ENCODE peak calls at places on chromosomes 2 and 18, in ten cellular contexts. Y is tibial artery, F is cardiac muscle cell, O is heart left ventricle, N is GM23248, S is caudate nucleus, V is stomach, D is pancreas, U is psoas muscle, J is fibroblast of lung. P is an unnamed sample.

GRCh38 chr2:174395284-174395968 is at the start of gene SCRN3:
- DNase-seq in O (peak; percentile 81), F (peak; percentile 80), N (peak; percentile 84), J (peak; percentile 83), S (peak; percentile 78), U (peak; percentile 63), D (peak; percentile 93), V (peak; percentile 80), Y (peak; percentile 68), P (peak; percentile 83)

GRCh38 chr2:31129835-31130561 is 8.2 kb downstream of the GALNT14 start:
- DNase-seq in O (no peak), N (no peak), U (no peak), D (no peak), S (no peak), J (no peak), V (no peak), F (no peak), Y (no peak), P (no peak)

GRCh38 chr2:14626873-14627272 is 5.6 kb upstream of the LRATD1 start:
- DNase-seq in U (no peak), F (no peak), S (no peak), Y (no peak), N (no peak), J (no peak), D (no peak), V (peak; percentile 50), O (no peak), P (no peak)

GRCh38 chr18:62713651-62714247 is 1.6 kb upstream of the PHLPP1 start:
- DNase-seq in U (no peak), V (no peak), D (no peak), S (no peak), O (no peak), Y (no peak), F (no peak), J (no peak), N (no peak), P (no peak)

GRCh38 chr2:145356046-145356445 is 836.1 kb upstream of the ZEB2 start:
- DNase-seq in J (no peak), N (peak; percentile 41), D (no peak), F (peak; percentile 4), S (no peak), V (no peak), Y (no peak), O (no peak), U (no peak), P (no peak)

GRCh38 chr18:50287028-50287440 is 458 bp downstream of the CXXC1 start:
- DNase-seq in U (peak; percentile 40), S (no peak), D (no peak), O (no peak), J (no peak), V (no peak), N (no peak), Y (no peak), F (no peak), P (no peak)

GRCh38 chr2:174086708-174087107 is 121.5 kb upstream of the SP3 start:
- DNase-seq in U (no peak), N (no peak), F (no peak), S (no peak), Y (no peak), O (no peak), J (no peak), D (no peak), V (no peak), P (no peak)

GRCh38 chr2:238921259-238921658 is 73.4 kb downstream of the TWIST2 start:
- DNase-seq in O (no peak), N (no peak), J (no peak), U (no peak), Y (no peak), D (no peak), F (no peak), V (no peak), S (no peak), P (no peak)

GRCh38 chr2:8456149-8457091 is 225.4 kb upstream of the ID2 start:
- DNase-seq in V (peak; percentile 31), S (no peak), Y (no peak), J (no peak), D (no peak), N (no peak), F (no peak), O (no peak), U (no peak), P (peak; percentile 50)

GRCh38 chr2:240686460-240686859 is 3.8 kb upstream of the AQP12B start:
- DNase-seq in F (no peak), Y (no peak), D (no peak), N (no peak), J (no peak), U (no peak), S (no peak), V (no peak), O (no peak), P (no peak)

GRCh38 chr2:62383843-62384242 is 122.2 kb downstream of the TMEM17 start:
- DNase-seq in S (no peak), D (no peak), N (peak; percentile 9), V (no peak), Y (no peak), F (no peak), U (no peak), J (no peak), O (no peak), P (no peak)

GRCh38 chr2:37232131-37232933 is 874 bp downstream of the NDUFAF7 start:
- DNase-seq in J (peak; percentile 8), S (no peak), U (peak; percentile 20), D (peak; percentile 20), O (no peak), Y (no peak), V (no peak), F (peak; percentile 15), N (peak; percentile 62), P (peak; percentile 47)

GRCh38 chr2:88493481-88493880 is 41.0 kb upstream of the FOXI3 start:
- DNase-seq in Y (no peak), U (no peak), N (no peak), S (no peak), F (no peak), D (no peak), O (no peak), V (no peak), J (no peak), P (no peak)

GRCh38 chr2:162462911-162463310 is 119.0 kb downstream of the GCA start:
- DNase-seq in Y (no peak), V (no peak), F (no peak), O (no peak), S (no peak), J (no peak), U (no peak), N (no peak), D (no peak), P (no peak)

GRCh38 chr2:21291281-21291825 is 167.6 kb downstream of the TDRD15 start:
- DNase-seq in U (no peak), O (no peak), N (no peak), D (no peak), S (no peak), Y (no peak), V (no peak), J (no peak), F (no peak), P (no peak)

GRCh38 chr2:97869722-97870346 is 125.9 kb downstream of the TMEM131 start:
- DNase-seq in V (no peak), Y (no peak), N (no peak), O (no peak), J (no peak), F (no peak), D (no peak), S (no peak), U (no peak), P (no peak)
- H3K27ac ChIP-seq in V (no peak overlapping the region), Y (peak overlapping the region; percentile 52), N (peak overlapping the region; percentile 91), O (peak overlapping the region; percentile 82), J (peak overlapping the region; percentile 84), F (peak overlapping the region; percentile 28), D (no peak overlapping the region), S (no peak overlapping the region), U (peak overlapping the region; percentile 93), P (peak overlapping the region; percentile 96)

GRCh38 chr2:119371111-119371510 is 4.3 kb downstream of the DBI start:
- DNase-seq in V (no peak), O (no peak), U (no peak), N (no peak), S (peak; percentile 80), Y (no peak), F (no peak), D (no peak), J (no peak), P (no peak)
- H3K27ac ChIP-seq in V (no peak overlapping the region), O (no peak overlapping the region), U (no peak overlapping the region), N (no peak overlapping the region), S (peak overlapping the region; percentile 93), Y (no peak overlapping the region), F (no peak overlapping the region), D (no peak overlapping the region), J (no peak overlapping the region), P (no peak overlapping the region)

DNA sequence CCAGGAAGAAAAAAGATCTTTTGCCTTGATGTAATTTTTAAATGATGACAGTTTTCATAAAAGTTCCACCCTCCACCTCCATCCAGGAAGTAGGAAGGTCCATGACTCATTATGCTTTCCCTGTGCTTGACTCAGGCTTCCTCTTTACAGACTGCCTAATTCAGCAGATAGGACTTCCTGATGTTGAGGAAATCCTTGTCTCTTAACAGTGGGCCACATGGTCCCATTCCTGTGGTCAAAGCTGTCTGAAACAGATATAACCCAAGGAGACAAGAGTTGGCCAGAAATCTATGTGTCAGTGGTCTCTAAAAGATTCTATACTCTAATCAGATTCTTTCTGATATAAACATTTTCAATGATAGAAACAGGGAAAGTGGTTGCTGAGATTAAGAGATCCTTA is 119.1 kb downstream of the BAZ2B start:
- DNase-seq in Y (no peak), N (peak; percentile 91), U (no peak), V (no peak), S (no peak), F (peak; percentile 92), J (peak; percentile 80), D (no peak), O (peak; percentile 23), P (no peak)
- H3K27ac ChIP-seq in Y (no peak overlapping the region), N (peak overlapping the region; percentile 68), U (peak overlapping the region; percentile 54), V (no peak overlapping the region), S (no peak overlapping the region), F (no peak overlapping the region), J (peak overlapping the region; percentile 48), D (peak overlapping the region; percentile 19), O (no peak overlapping the region), P (no peak overlapping the region)

DNA sequence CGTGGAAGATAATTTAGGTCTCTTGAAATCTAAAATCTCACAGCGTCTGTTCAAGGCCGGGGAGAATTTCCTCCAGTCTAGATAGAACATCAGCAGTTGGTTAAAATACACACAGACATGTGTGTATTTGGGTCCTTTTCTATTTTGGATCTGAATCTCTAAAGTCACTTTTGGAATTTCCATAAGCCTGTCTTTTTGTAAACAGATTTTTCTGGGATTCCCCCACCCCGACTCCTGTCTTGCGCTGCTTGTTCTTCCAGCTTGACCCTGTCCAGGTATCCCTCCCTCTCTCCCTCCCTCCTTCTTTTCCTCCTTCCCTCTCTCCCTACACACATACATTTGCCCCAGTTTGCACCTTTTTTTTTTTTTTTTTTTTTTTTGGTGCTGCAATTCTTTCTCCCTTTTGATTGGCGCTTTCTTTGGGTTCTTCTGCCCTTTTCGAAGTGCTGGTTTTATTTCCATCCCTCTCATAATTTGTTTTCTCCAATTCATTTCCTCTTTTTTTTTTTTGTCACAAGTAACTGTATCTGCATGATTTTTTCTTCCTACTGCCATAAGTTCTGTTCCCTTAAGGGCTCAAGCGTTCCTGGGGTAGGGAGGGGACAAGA is 114.8 kb upstream of the SERTAD2 start:
- DNase-seq in O (no peak), J (no peak), F (no peak), D (no peak), Y (no peak), U (no peak), S (no peak), V (no peak), N (no peak), P (no peak)
- H3K27ac ChIP-seq in O (peak overlapping the region; percentile 98), J (peak overlapping the region; percentile 87), F (peak overlapping the region; percentile 98), D (peak overlapping the region; percentile 96), Y (peak overlapping the region; percentile 100), U (peak overlapping the region; percentile 98), S (peak overlapping the region; percentile 97), V (peak overlapping the region; percentile 98), N (peak overlapping the region; percentile 97), P (peak overlapping the region; percentile 96)

P was measured in right cardiac atrium.